ENCODE peak calls at places on chromosome 15, in five cellular contexts. O, K, I, Y and S are unnamed samples.

GRCh38 chr15:93608643-93609148 is 519.7 kb upstream of the RGMA start:
- DNase-seq in O (no peak), K (no peak), I (no peak), Y (no peak), S (no peak)

GRCh38 chr15:29749365-29750086 is 72.7 kb downstream of the TJP1 start:
- DNase-seq in K (no peak), Y (no peak), I (no peak), O (no peak), S (no peak)

GRCh38 chr15:74400313-74400850 is 32.9 kb upstream of the CYP11A1 start:
- DNase-seq in I (peak), O (no peak), Y (no peak), K (no peak), S (no peak)

GRCh38 chr15:84832446-84833040 is 15.4 kb downstream of the ALPK3 start:
- DNase-seq in K (no peak), O (no peak), Y (no peak), I (no peak), S (no peak)

GRCh38 chr15:83913034-83913632 is 259.2 kb downstream of the ADAMTSL3 start:
- DNase-seq in I (no peak), Y (no peak), K (no peak), O (no peak), S (no peak)

GRCh38 chr15:60970246-60971170 is 258.6 kb downstream of the RORA start:
- DNase-seq in I (no peak), O (peak), K (no peak), Y (no peak), S (no peak)

GRCh38 chr15:42152196-42152920 is 4.1 kb downstream of the PLA2G4F start:
- DNase-seq in Y (peak), I (peak), O (no peak), K (peak), S (no peak)

GRCh38 chr15:78914027-78914764 is 30.6 kb downstream of the CTSH start:
- DNase-seq in Y (no peak), I (peak), O (no peak), K (no peak), S (no peak)

GRCh38 chr15:55224892-55225291 is 28.2 kb upstream of the RSL24D1 start:
- DNase-seq in Y (peak), K (no peak), I (no peak), O (no peak), S (no peak)

GRCh38 chr15:82129769-82130168 is 84.0 kb upstream of the MEX3B start:
- DNase-seq in I (peak), O (no peak), K (no peak), Y (no peak), S (peak)

GRCh38 chr15:98881526-98882517 is 125.8 kb downstream of the PGPEP1L start:
- DNase-seq in Y (no peak), I (peak), O (no peak), K (no peak), S (no peak)

GRCh38 chr15:51828621-51829359 is 663 bp upstream of the TMOD3 start:
- DNase-seq in I (no peak), K (no peak), Y (no peak), O (no peak), S (no peak)

GRCh38 chr15:83920115-83920514 is 266.2 kb downstream of the ADAMTSL3 start:
- DNase-seq in K (no peak), I (no peak), O (no peak), Y (no peak), S (no peak)

GRCh38 chr15:48644827-48645557 is 517 bp downstream of the FBN1 start:
- DNase-seq in I (no peak), Y (peak), O (no peak), K (no peak), S (peak)

GRCh38 chr15:74400915-74401757 is 32.6 kb downstream of the SEMA7A start:
- DNase-seq in I (no peak), Y (no peak), K (no peak), O (no peak), S (no peak)

GRCh38 chr15:77180757-77181156 is 109.8 kb upstream of the TSPAN3 start:
- DNase-seq in Y (no peak), K (no peak), O (no peak), I (peak), S (no peak)

GRCh38 chr15:52677593-52677992 is 1.6 kb downstream of the ATOSA start:
- DNase-seq in Y (no peak), O (no peak), K (no peak), I (no peak), S (no peak)

GRCh38 chr15:94840794-94841587 is 609.6 kb downstream of the MCTP2 start:
- DNase-seq in Y (no peak), K (no peak), I (peak), O (no peak), S (peak)

GRCh38 chr15:31136016-31136415 is 34.5 kb upstream of the TRPM1 start:
- DNase-seq in K (no peak), O (peak), I (no peak), Y (no peak), S (no peak)

GRCh38 chr15:70596354-70597055 is 166.9 kb downstream of the UACA start:
- DNase-seq in Y (no peak), O (no peak), K (no peak), I (peak), S (peak)

GRCh38 chr15:90519688-90520087 is 10.0 kb upstream of the CRTC3 start:
- DNase-seq in O (no peak), Y (no peak), I (peak), K (no peak), S (peak)

GRCh38 chr15:65583701-65584100 is 27.2 kb downstream of the INTS14 start:
- DNase-seq in K (no peak), I (peak), O (no peak), Y (no peak), S (no peak)

GRCh38 chr15:76285241-76285825 is 25.9 kb downstream of the ETFA start:
- DNase-seq in Y (no peak), I (peak), K (no peak), O (no peak), S (no peak)

GRCh38 chr15:93093765-93094164 is 4.8 kb upstream of the RGMA start:
- DNase-seq in I (no peak), O (no peak), Y (no peak), K (no peak), S (no peak)

GRCh38 chr15:64483749-64484148 is 23.4 kb downstream of the ZNF609 start:
- DNase-seq in Y (no peak), O (no peak), I (no peak), K (no peak), S (no peak)

GRCh38 chr15:39088186-39088585 is 492.7 kb upstream of the THBS1 start:
- DNase-seq in K (no peak), I (peak), O (no peak), Y (no peak), S (no peak)

GRCh38 chr15:67967871-67968423 is 86.2 kb upstream of the PIAS1 start:
- DNase-seq in I (peak), K (peak), O (no peak), Y (peak), S (peak)
- H3K4me3 ChIP-seq in I (peak), K (peak), O (peak), Y (peak), S (peak)

GRCh38 chr15:95989392-95989791 is 341.1 kb upstream of the NR2F2 start:
- DNase-seq in K (no peak), Y (no peak), I (no peak), O (no peak), S (no peak)
- H3K4me3 ChIP-seq in K (no peak), Y (no peak), I (no peak), O (no peak), S (no peak)

DNA sequence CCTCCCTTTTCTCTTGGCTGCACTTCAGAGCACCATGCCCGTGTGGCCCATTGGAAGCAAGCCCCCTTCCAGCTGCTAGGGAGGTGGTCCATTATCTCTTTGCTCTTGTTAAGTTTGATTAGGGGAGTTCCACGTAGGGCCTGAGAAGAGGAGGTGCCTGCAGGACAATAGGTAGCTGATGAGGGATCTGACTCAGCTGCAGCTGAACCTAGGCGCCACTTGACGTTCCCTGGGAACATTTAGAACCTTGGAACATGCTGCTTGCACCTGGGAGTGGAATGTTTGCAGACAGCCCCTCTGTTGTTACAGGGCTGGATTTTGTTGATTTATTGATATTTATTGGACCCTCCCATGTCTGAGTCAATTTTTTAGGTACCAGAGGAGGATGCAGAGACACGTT is 4.7 kb downstream of the SMAD3 start:
- DNase-seq in Y (no peak), O (no peak), K (no peak), I (no peak), S (no peak)
- H3K4me3 ChIP-seq in Y (no peak), O (no peak), K (no peak), I (no peak), S (peak)

DNA sequence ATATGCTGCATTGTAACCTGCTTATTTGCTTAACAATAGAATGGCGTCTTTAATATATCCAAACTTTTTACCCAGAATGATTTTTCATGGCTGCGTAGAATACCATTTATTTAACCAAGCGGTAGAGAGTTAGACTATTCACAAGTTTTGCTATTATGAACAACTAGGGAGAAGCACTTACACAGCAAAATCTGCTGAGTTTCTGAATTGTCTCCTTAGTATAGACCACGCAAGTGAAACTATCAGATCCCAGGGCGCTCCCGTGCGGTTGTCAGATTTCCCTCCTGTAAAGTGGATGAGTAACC is 12.6 kb upstream of the ADPGK start:
- DNase-seq in Y (no peak), I (peak), O (no peak), K (no peak), S (no peak)
- H3K4me3 ChIP-seq in Y (peak), I (peak), O (peak), K (peak), S (no peak)